ENCODE peak calls at places on chromosomes 3 and 15, in ten cellular contexts. Q, J, I, T, A, C, Y, O, K and P are unnamed samples.

GRCh38 chr3:13881536-13882410 is 1.9 kb upstream of the WNT7A start:
- DNase-seq in I (no peak), K (no peak), Q (no peak), Y (no peak), C (no peak), J (no peak), T (no peak), O (no peak), A (peak), P (no peak)

GRCh38 chr15:73329501-73330200 is 39.1 kb downstream of the HCN4 start:
- DNase-seq in K (no peak), Q (no peak), T (no peak), A (no peak), C (no peak), I (peak), O (peak), J (no peak), Y (peak), P (no peak)

GRCh38 chr3:10480871-10481378 is 24.5 kb downstream of the ATP2B2 start:
- DNase-seq in O (peak), T (no peak), J (no peak), Y (no peak), Q (no peak), C (no peak), K (no peak), I (peak), A (no peak), P (no peak)

GRCh38 chr15:87850916-87851315 is 405.6 kb downstream of the NTRK3 start:
- DNase-seq in Q (no peak), A (no peak), J (no peak), K (no peak), C (no peak), I (no peak), O (no peak), T (no peak), Y (no peak), P (no peak)

GRCh38 chr15:97966924-97967620 is 6.6 kb downstream of the ARRDC4 start:
- DNase-seq in J (no peak), K (no peak), O (no peak), C (no peak), Y (no peak), I (no peak), Q (no peak), T (no peak), A (no peak), P (no peak)

GRCh38 chr3:169260296-169260695 is 403.2 kb downstream of the MECOM start:
- DNase-seq in Q (no peak), O (no peak), I (no peak), T (no peak), Y (no peak), J (no peak), A (no peak), C (no peak), K (no peak), P (no peak)

GRCh38 chr3:197305854-197306253 is 7.4 kb upstream of the DLG1 start:
- DNase-seq in Q (peak), C (no peak), J (no peak), Y (no peak), O (no peak), T (no peak), A (no peak), K (no peak), I (no peak), P (no peak)

GRCh38 chr3:183381179-183381578 is 47.2 kb downstream of the MCF2L2 start:
- DNase-seq in T (no peak), O (no peak), Y (no peak), C (no peak), J (no peak), I (no peak), K (no peak), Q (peak), A (no peak), P (no peak)

GRCh38 chr15:48086162-48086561 is 34.6 kb upstream of the SLC24A5 start:
- DNase-seq in O (no peak), K (no peak), Y (no peak), T (no peak), C (no peak), I (no peak), A (no peak), J (no peak), Q (no peak), P (no peak)

GRCh38 chr3:196093271-196094111 is 11.6 kb upstream of the TFRC start:
- DNase-seq in Y (no peak), K (no peak), J (no peak), I (no peak), A (peak), C (no peak), T (no peak), Q (peak), O (no peak), P (no peak)

GRCh38 chr3:9040996-9041395 is 77.7 kb upstream of the RAD18 start:
- DNase-seq in K (no peak), O (no peak), J (no peak), Y (no peak), C (no peak), I (no peak), A (no peak), T (no peak), Q (no peak), P (no peak)

GRCh38 chr3:19559724-19560442 is 374.1 kb downstream of the EFHB start:
- DNase-seq in C (no peak), Y (no peak), Q (no peak), I (no peak), O (no peak), J (no peak), K (no peak), T (no peak), A (no peak), P (no peak)

GRCh38 chr3:58169371-58169770 is 41.4 kb downstream of the DNASE1L3 start:
- DNase-seq in Y (no peak), T (no peak), C (no peak), A (no peak), O (no peak), Q (no peak), I (no peak), J (no peak), K (no peak), P (no peak)

GRCh38 chr3:172415323-172415722 is 32.9 kb downstream of the GHSR start:
- DNase-seq in I (no peak), A (no peak), C (no peak), O (no peak), K (no peak), Q (no peak), Y (no peak), T (no peak), J (no peak), P (no peak)

GRCh38 chr15:89426500-89426899 is 69.9 kb downstream of the RHCG start:
- DNase-seq in K (no peak), T (no peak), I (no peak), C (no peak), Q (no peak), O (no peak), J (no peak), Y (no peak), A (no peak), P (no peak)

GRCh38 chr15:47337106-47337505 is 380.2 kb upstream of the SEMA6D start:
- DNase-seq in O (no peak), J (no peak), A (no peak), Q (no peak), I (no peak), Y (no peak), K (no peak), C (no peak), T (no peak), P (no peak)

GRCh38 chr15:30859091-30859874 is 44.4 kb upstream of the FAN1 start:
- DNase-seq in O (no peak), T (peak), I (no peak), Q (peak), K (no peak), C (peak), A (no peak), J (no peak), Y (no peak), P (peak)

GRCh38 chr3:134974621-134975020 is 179.6 kb downstream of the EPHB1 start:
- DNase-seq in A (no peak), Y (no peak), K (no peak), T (no peak), O (no peak), J (no peak), C (no peak), I (no peak), Q (no peak), P (no peak)

GRCh38 chr3:46878796-46879436 is 1.4 kb downstream of the PTH1R start:
- DNase-seq in J (no peak), C (no peak), A (no peak), T (no peak), Q (no peak), O (no peak), K (no peak), I (no peak), Y (no peak), P (no peak)

GRCh38 chr15:96321422-96322391 is 8.8 kb upstream of the NR2F2 start:
- DNase-seq in K (no peak), J (no peak), I (peak), C (no peak), Q (peak), T (no peak), A (peak), O (peak), Y (no peak), P (no peak)

GRCh38 chr15:41153733-41154132 is 37.7 kb upstream of the INO80 start:
- DNase-seq in T (no peak), O (no peak), Y (no peak), K (no peak), C (no peak), I (no peak), J (no peak), Q (no peak), A (no peak), P (no peak)

GRCh38 chr15:41148065-41148464 is 32.0 kb upstream of the INO80 start:
- DNase-seq in C (no peak), J (no peak), I (no peak), K (no peak), T (no peak), Q (no peak), O (no peak), Y (no peak), A (no peak), P (no peak)

GRCh38 chr15:41151451-41152005 is 35.4 kb upstream of the INO80 start:
- DNase-seq in C (no peak), K (no peak), T (no peak), A (no peak), O (no peak), I (no peak), Q (no peak), Y (no peak), J (no peak), P (no peak)

GRCh38 chr15:41154412-41154811 is 38.3 kb upstream of the INO80 start:
- DNase-seq in C (no peak), K (no peak), Y (no peak), O (no peak), A (no peak), T (no peak), Q (no peak), J (no peak), I (no peak), P (no peak)

DNA sequence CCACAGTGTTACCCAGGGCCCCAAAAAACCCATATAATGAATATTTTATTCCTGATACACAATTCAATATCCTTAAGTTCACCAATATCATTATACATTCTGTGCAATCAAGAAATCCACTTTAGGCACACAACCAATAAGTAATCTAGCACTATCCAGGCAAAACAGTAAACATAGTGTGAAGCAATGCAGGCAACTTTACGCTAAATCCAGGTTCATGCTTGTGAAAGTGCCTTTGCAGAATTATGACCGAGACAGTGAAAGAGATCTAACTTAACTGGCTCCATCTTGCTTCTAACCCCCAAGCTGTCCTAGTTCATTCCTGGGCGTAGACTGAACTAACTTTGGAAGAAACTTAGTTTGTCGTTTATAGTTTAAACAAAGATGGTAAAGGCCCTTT is 34.2 kb upstream of the INO80 start:
- DNase-seq in A (no peak), Q (no peak), I (no peak), O (no peak), C (no peak), K (no peak), J (no peak), T (no peak), Y (no peak), P (no peak)
- TF ChIP-seq POLR2A in A (no peak), Q (no peak), I (no peak), O (no peak), C (no peak), K (no peak), J (no peak), T (no peak), Y (no peak), P (no peak)

DNA sequence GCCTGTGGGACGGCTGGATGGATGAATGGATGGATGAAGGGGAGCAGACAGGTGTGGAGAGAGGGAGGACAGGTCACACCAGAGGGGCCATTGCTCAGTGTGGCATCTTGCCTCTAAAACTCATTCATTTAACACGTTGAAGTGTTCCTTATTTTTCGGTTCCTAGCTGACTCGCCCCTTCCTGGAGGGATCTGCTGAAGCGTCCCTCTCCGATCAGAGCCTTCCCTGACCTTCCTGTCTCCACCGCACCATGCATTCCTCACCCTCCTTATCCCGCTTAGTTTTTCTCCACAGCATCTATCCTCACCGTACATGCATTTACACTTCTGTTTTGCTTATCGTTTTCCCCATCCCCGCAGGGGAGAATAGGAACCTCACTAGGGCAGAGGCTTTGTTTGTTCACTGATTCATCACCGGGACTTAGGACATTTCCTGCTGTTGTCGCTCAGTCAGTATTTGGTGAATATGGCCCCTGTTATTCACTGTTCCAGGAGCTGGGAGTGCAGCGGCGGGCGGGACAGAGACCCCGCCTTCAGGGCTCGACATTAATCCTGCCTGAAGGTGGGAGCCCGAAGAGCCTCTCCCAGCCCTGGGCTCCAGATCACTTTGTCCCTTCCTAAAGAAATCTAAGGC is 32.0 kb downstream of the FOXL2 start:
- DNase-seq in C (peak), Y (no peak), J (no peak), A (no peak), T (no peak), I (no peak), Q (peak), K (no peak), O (no peak), P (no peak)
- TF ChIP-seq POLR2A in C (no peak), Y (peak), J (no peak), A (no peak), T (no peak), I (peak), Q (no peak), K (no peak), O (no peak), P (no peak)

DNA sequence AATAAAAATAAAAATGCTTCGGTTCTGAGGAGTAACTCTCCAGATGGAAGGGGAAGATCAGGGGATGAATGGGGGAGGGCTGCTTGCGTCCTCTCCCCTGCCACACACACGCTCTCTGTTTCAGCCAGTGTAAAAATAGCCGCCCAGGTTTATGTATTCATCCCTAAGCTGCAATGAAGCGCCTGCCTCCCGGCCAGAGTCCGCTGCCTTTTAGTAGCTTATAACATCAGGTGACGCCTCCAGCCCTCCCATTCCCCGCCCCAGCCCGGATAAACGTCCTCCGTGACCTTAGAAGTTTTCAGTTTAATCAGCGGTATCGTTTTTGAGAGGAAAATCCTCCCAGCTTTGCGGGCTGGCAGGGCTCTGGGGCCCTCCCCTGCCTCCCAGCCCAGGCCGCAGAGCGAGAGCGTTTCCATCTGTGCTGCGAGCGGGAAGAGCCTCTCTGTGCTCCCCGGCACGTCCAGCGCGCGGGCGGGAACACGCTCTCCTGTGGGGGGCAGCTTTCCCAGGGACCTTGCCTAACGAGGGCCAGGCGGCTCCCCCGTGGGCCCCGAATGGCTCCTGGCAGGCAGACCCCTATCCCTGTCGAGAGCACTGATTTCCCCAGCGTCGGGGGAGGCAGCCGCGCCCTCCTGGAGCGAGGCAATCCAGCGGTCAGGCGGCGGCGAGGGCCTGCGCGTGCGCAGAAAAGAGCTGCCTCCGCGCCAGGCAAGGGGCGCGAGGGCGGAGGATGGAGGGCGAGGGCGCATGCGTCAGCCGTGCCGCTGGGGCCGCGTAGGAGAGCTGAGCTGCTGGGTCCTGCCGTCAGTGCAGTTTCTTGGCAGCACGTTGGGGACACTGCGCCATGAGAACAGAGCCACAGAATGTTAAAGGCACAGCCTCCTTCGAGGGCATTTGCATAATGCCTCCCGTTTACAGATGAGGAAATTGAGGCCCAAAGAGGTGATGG is 71.2 kb downstream of the CCNL1 start:
- DNase-seq in J (peak), K (peak), Q (peak), A (peak), Y (peak), C (peak), I (peak), T (peak), O (peak), P (peak)
- TF ChIP-seq POLR2A in J (peak), K (peak), Q (peak), A (no peak), Y (peak), C (peak), I (peak), T (peak), O (peak), P (peak)

GRCh38 chr15:66765478-66766281 is 63.6 kb downstream of the SMAD6 start:
- DNase-seq in A (no peak), Q (no peak), T (peak), C (peak), O (no peak), Y (peak), J (peak), K (peak), I (no peak), P (no peak)
- TF ChIP-seq POLR2A in A (no peak), Q (no peak), T (no peak), C (no peak), O (no peak), Y (no peak), J (no peak), K (no peak), I (no peak), P (no peak)

GRCh38 chr3:64680334-64680733 is 7.5 kb downstream of the ADAMTS9 start:
- DNase-seq in O (no peak), Y (no peak), K (no peak), I (no peak), C (no peak), J (no peak), T (no peak), A (no peak), Q (no peak), P (no peak)

GRCh38 chr3:64684715-64685261 is 3.0 kb downstream of the ADAMTS9 start:
- DNase-seq in Q (peak), A (peak), K (peak), C (no peak), T (no peak), O (peak), J (peak), Y (peak), I (no peak), P (no peak)

GRCh38 chr3:64685331-64685799 is 2.4 kb downstream of the ADAMTS9 start:
- DNase-seq in I (peak), Q (peak), O (peak), Y (no peak), C (no peak), K (no peak), T (no peak), A (peak), J (peak), P (no peak)

GRCh38 chr3:64681015-64681414 is 6.8 kb downstream of the ADAMTS9 start:
- DNase-seq in A (no peak), O (no peak), I (no peak), Y (no peak), Q (no peak), C (no peak), K (no peak), J (no peak), T (no peak), P (no peak)

DNA sequence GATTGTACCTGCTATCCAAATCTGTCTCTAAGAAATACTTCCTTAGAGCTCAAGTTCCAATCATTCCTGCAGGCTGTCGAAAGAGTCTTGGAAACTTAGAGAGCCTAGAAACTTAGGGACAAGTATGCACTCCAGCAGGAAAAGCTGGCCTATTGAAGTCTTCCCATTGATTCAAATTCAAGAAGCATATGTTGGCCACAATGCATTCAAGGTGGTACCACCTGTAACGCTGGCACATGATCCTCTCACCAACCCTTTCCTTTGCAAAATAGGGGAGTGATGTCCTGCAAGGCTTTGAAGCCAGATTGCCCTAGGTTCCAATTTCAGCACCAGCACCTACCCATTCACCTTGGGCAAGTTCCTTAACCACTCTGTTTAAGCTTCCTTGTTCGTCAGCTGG is 6.0 kb downstream of the ADAMTS9 start:
- DNase-seq in J (no peak), A (no peak), Q (no peak), K (no peak), Y (no peak), I (no peak), T (no peak), C (no peak), O (no peak), P (no peak)
- TF ChIP-seq POLR2A in J (no peak), A (no peak), Q (no peak), K (no peak), Y (no peak), I (no peak), T (no peak), C (no peak), O (no peak), P (no peak)

GRCh38 chr15:66293085-66293418 is 316 bp upstream of the DIS3L start:
- DNase-seq in Q (no peak), J (no peak), T (no peak), C (no peak), I (no peak), O (no peak), A (no peak), Y (no peak), K (no peak), P (no peak)

GRCh38 chr15:66294932-66295235 is 1.5 kb downstream of the DIS3L start:
- DNase-seq in A (no peak), Y (no peak), T (no peak), Q (peak), J (no peak), C (peak), K (no peak), O (no peak), I (no peak), P (no peak)

GRCh38 chr15:66292261-66293084 is 895 bp upstream of the DIS3L start:
- DNase-seq in Q (no peak), O (no peak), T (no peak), A (peak), Y (no peak), I (no peak), J (no peak), C (no peak), K (no peak), P (no peak)

GRCh38 chr15:66294157-66294931 is 976 bp downstream of the DIS3L start:
- DNase-seq in J (peak), T (no peak), A (peak), I (no peak), Y (no peak), C (peak), K (no peak), Q (peak), O (no peak), P (peak)

GRCh38 chr15:66293419-66294156 is at the start of gene DIS3L:
- DNase-seq in O (peak), J (peak), K (no peak), C (peak), A (peak), I (peak), Y (peak), Q (peak), T (no peak), P (peak)
- TF ChIP-seq POLR2A in O (no peak), J (peak), K (no peak), C (peak), A (no peak), I (peak), Y (peak), Q (no peak), T (peak), P (peak)

DNA sequence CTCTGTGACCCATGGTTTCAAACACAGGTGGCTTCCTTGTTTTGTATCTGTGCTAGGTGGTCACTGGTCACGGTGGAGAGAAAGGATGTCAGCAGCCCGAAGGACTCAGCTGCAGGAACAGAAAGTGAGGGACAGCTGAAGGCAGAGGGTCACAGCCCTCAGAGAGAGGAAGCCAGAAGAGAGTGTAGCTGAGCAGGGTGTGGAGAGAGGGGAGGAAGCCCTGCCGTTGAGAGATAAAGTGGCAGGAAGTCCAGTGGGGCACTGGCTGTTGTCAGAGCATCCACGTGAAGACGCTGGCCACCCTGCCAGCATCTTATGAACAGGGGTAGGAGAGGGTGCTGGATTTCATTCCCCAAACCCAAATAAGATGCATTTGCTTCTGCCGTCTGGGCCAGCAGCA is 36.9 kb downstream of the LIMD1 start:
- DNase-seq in K (no peak), C (no peak), Q (no peak), O (no peak), J (no peak), Y (no peak), A (no peak), I (no peak), T (no peak), P (no peak)
- TF ChIP-seq POLR2A in K (no peak), C (no peak), Q (no peak), O (no peak), J (no peak), Y (no peak), A (no peak), I (no peak), T (no peak), P (no peak)